ENCODE peak calls at places on chromosomes 5 and 9, in ten cellular contexts. D, I, J, Y, L, P, S, R, H and B are unnamed samples.

GRCh38 chr5:98844865-98845264 is 71.4 kb downstream of the RGMB start:
- DNase-seq in D (no peak), I (no peak), J (no peak), Y (no peak), L (no peak), P (no peak), S (no peak), R (no peak), H (no peak), B (no peak)

GRCh38 chr9:21831841-21832509 is 29.5 kb downstream of the MTAP start:
- DNase-seq in D (no peak), I (no peak), J (no peak), Y (no peak), L (peak), P (peak), S (no peak), R (no peak), H (peak), B (no peak)

GRCh38 chr5:103446813-103447212 is 115.8 kb downstream of the NUDT12 start:
- DNase-seq in D (no peak), I (no peak), J (no peak), Y (no peak), L (no peak), P (no peak), S (no peak), R (no peak), H (no peak), B (no peak)

GRCh38 chr5:93611900-93612898 is 29.2 kb downstream of the NR2F1 start:
- DNase-seq in D (no peak), I (no peak), J (no peak), Y (no peak), L (no peak), P (peak), S (no peak), R (peak), H (peak), B (no peak)

GRCh38 chr5:87653242-87653641 is 240.5 kb upstream of the CCNH start:
- DNase-seq in D (no peak), I (no peak), J (no peak), Y (no peak), L (no peak), P (no peak), S (no peak), R (no peak), H (no peak), B (no peak)

GRCh38 chr9:76658510-76659231 is 105.6 kb upstream of the PCA3 start:
- DNase-seq in D (no peak), I (no peak), J (no peak), Y (no peak), L (no peak), P (peak), S (no peak), R (no peak), H (peak), B (no peak)

GRCh38 chr5:127492854-127493738 is 24.3 kb upstream of the PRRC1 start:
- DNase-seq in D (no peak), I (no peak), J (no peak), Y (no peak), L (no peak), P (peak), S (no peak), R (no peak), H (peak), B (peak)

GRCh38 chr9:107215381-107215780 is 67.7 kb upstream of the RAD23B start:
- DNase-seq in D (no peak), I (no peak), J (no peak), Y (no peak), L (no peak), P (no peak), S (no peak), R (no peak), H (no peak), B (no peak)

GRCh38 chr9:87346061-87346665 is 151.5 kb upstream of the DAPK1 start:
- DNase-seq in D (no peak), I (no peak), J (no peak), Y (no peak), L (no peak), P (no peak), S (no peak), R (peak), H (no peak), B (peak)

GRCh38 chr9:33374634-33375237 is 27.6 kb downstream of the AQP7 start:
- DNase-seq in D (peak), I (peak), J (peak), Y (peak), L (peak), P (peak), S (peak), R (peak), H (peak), B (peak)

GRCh38 chr9:77839459-77840140 is 191.5 kb upstream of the GNA14 start:
- DNase-seq in D (no peak), I (no peak), J (no peak), Y (no peak), L (no peak), P (no peak), S (no peak), R (no peak), H (peak), B (no peak)

GRCh38 chr9:95211028-95211427 is 106.5 kb downstream of the FANCC start:
- DNase-seq in D (no peak), I (no peak), J (no peak), Y (no peak), L (no peak), P (no peak), S (no peak), R (no peak), H (no peak), B (no peak)

GRCh38 chr5:113267361-113267900 is 167.4 kb downstream of the TSSK1B start:
- DNase-seq in D (no peak), I (no peak), J (no peak), Y (no peak), L (no peak), P (no peak), S (no peak), R (no peak), H (no peak), B (no peak)

GRCh38 chr9:19595003-19595402 is 186.2 kb downstream of the ACER2 start:
- DNase-seq in D (no peak), I (no peak), J (no peak), Y (no peak), L (no peak), P (no peak), S (no peak), R (no peak), H (no peak), B (no peak)

GRCh38 chr5:110335361-110336046 is 391.0 kb downstream of the TMEM232 start:
- DNase-seq in D (no peak), I (no peak), J (no peak), Y (no peak), L (no peak), P (no peak), S (no peak), R (no peak), H (peak), B (no peak)

GRCh38 chr9:129489838-129490582 is 130.9 kb downstream of the C9orf50 start:
- DNase-seq in D (no peak), I (no peak), J (peak), Y (peak), L (no peak), P (no peak), S (peak), R (peak), H (no peak), B (no peak)

GRCh38 chr9:121073038-121073437 is 1.7 kb upstream of the CNTRL start:
- DNase-seq in D (no peak), I (no peak), J (peak), Y (peak), L (no peak), P (no peak), S (no peak), R (peak), H (peak), B (no peak)

GRCh38 chr5:159017787-159018186 is 81.9 kb downstream of the EBF1 start:
- DNase-seq in D (no peak), I (peak), J (peak), Y (no peak), L (peak), P (peak), S (no peak), R (peak), H (peak), B (no peak)

GRCh38 chr9:6610073-6610472 is 35.5 kb downstream of the GLDC start:
- DNase-seq in D (no peak), I (no peak), J (no peak), Y (no peak), L (no peak), P (no peak), S (no peak), R (no peak), H (no peak), B (no peak)

GRCh38 chr9:137798901-137799629 is 78.5 kb upstream of the CACNA1B start:
- DNase-seq in D (no peak), I (no peak), J (no peak), Y (no peak), L (no peak), P (no peak), S (no peak), R (peak), H (no peak), B (no peak)

GRCh38 chr5:158691576-158691975 is 408.1 kb downstream of the EBF1 start:
- DNase-seq in D (no peak), I (no peak), J (no peak), Y (no peak), L (no peak), P (no peak), S (no peak), R (no peak), H (no peak), B (no peak)